ENCODE peak calls at places on chromosomes 4 and X, in seven cellular contexts. I is coronary artery, E is uterus, L is LoVo, Z is HEK293T, K is D341Med, C is KBM-7. P is an unnamed sample.
A peak's percentile ranks its signal among the peaks of the same experiment; 100 is the strongest.

GRCh38 chr4:149203256-149204001 is 612.2 kb downstream of the IQCM start:
- DNase-seq in I (no peak), E (no peak), L (no peak), Z (no peak), K (no peak), C (no peak), P (peak; percentile 7)

GRCh38 chrX:10296581-10296980 is 139.8 kb downstream of the CLCN4 start:
- DNase-seq in I (no peak), E (no peak), L (no peak), Z (no peak), K (no peak), C (no peak), P (no peak)

GRCh38 chr4:67575232-67575888 is 16.8 kb downstream of the STAP1 start:
- DNase-seq in I (no peak), E (no peak), L (no peak), Z (peak; percentile 27), K (no peak), C (peak; percentile 82), P (no peak)

GRCh38 chr4:134202136-134202535 is 547 bp upstream of the PABPC4L start:
- DNase-seq in I (no peak), E (no peak), L (no peak), Z (no peak), K (no peak), C (no peak), P (no peak)

GRCh38 chr4:183747931-183748664 is 89.0 kb downstream of the TRAPPC11 start:
- DNase-seq in I (no peak), E (no peak), L (peak; percentile 38), Z (no peak), K (no peak), C (no peak), P (peak; percentile 33)

GRCh38 chr4:87093443-87094123 is 126.8 kb downstream of the KLHL8 start:
- DNase-seq in I (no peak), E (no peak), L (peak; percentile 39), Z (peak; percentile 65), K (peak; percentile 75), C (peak; percentile 74), P (peak; percentile 51)

GRCh38 chr4:144782345-144782744 is 136.4 kb downstream of the HHIP start:
- DNase-seq in I (no peak), E (no peak), L (no peak), Z (no peak), K (no peak), C (no peak), P (no peak)

GRCh38 chrX:153827016-153827415 is 3.3 kb downstream of the PDZD4 start:
- DNase-seq in I (no peak), E (no peak), L (no peak), Z (no peak), K (no peak), C (no peak), P (no peak)

GRCh38 chr4:169160825-169161224 is 109.9 kb downstream of the SH3RF1 start:
- DNase-seq in I (no peak), E (peak; percentile 23), L (no peak), Z (no peak), K (no peak), C (no peak), P (no peak)

GRCh38 chr4:26784207-26784606 is 76.4 kb upstream of the STIM2 start:
- DNase-seq in I (no peak), E (no peak), L (no peak), Z (no peak), K (no peak), C (no peak), P (no peak)

GRCh38 chr4:99414401-99414800 is 20.7 kb downstream of the ADH7 start:
- DNase-seq in I (no peak), E (no peak), L (no peak), Z (no peak), K (no peak), C (no peak), P (no peak)

GRCh38 chr4:8439914-8440490 is 521 bp downstream of the ACOX3 start:
- DNase-seq in I (no peak), E (peak; percentile 24), L (peak; percentile 67), Z (peak; percentile 23), K (no peak), C (no peak), P (no peak)

GRCh38 chr4:7705062-7705461 is 234.6 kb downstream of the AFAP1 start:
- DNase-seq in I (no peak), E (no peak), L (no peak), Z (no peak), K (no peak), C (no peak), P (no peak)

GRCh38 chr4:20544645-20545044 is 155.6 kb upstream of the PACRGL start:
- DNase-seq in I (no peak), E (no peak), L (peak; percentile 61), Z (peak; percentile 15), K (peak; percentile 45), C (peak; percentile 16), P (no peak)